ENCODE peak calls at places on chromosomes 3 and 15, in nine cellular contexts. One of them, this sample, is unnamed.

GRCh38 chr3:138850151-138850550 is 15.4 kb upstream of the PIK3CB start:
- DNase-seq in aorta: no peak
- DNase-seq in central memory CD8-positive, alpha-beta T cell: no peak
- DNase-seq in gastrocnemius medialis: no peak
- DNase-seq in left cardiac atrium: peak; percentile 34
- DNase-seq in SW480: no peak
- DNase-seq in effector memory CD8-positive, alpha-beta T cell: no peak
- DNase-seq in stimulated activated CD4-positive, alpha-beta T cell treated with anti-CD3 and anti-CD28 coated beads, TNF-alpha, amount 100 ng/mL, for 4 hours: no peak
- DNase-seq in fibroblast of pulmonary artery: peak; percentile 47
- DNase-seq in this sample: no peak

GRCh38 chr3:131072845-131073244 is 46.2 kb downstream of the NEK11 start:
- DNase-seq in aorta: no peak
- DNase-seq in central memory CD8-positive, alpha-beta T cell: no peak
- DNase-seq in gastrocnemius medialis: peak; percentile 20
- DNase-seq in left cardiac atrium: peak; percentile 20
- DNase-seq in SW480: no peak
- DNase-seq in effector memory CD8-positive, alpha-beta T cell: no peak
- DNase-seq in stimulated activated CD4-positive, alpha-beta T cell treated with anti-CD3 and anti-CD28 coated beads, TNF-alpha, amount 100 ng/mL, for 4 hours: no peak
- DNase-seq in fibroblast of pulmonary artery: peak; percentile 92
- DNase-seq in this sample: no peak

GRCh38 chr15:91055548-91056331 is 33.3 kb upstream of the VPS33B start:
- DNase-seq in aorta: no peak
- DNase-seq in central memory CD8-positive, alpha-beta T cell: no peak
- DNase-seq in gastrocnemius medialis: peak; percentile 56
- DNase-seq in left cardiac atrium: peak; percentile 52
- DNase-seq in SW480: peak; percentile 78
- DNase-seq in effector memory CD8-positive, alpha-beta T cell: peak; percentile 14
- DNase-seq in stimulated activated CD4-positive, alpha-beta T cell treated with anti-CD3 and anti-CD28 coated beads, TNF-alpha, amount 100 ng/mL, for 4 hours: no peak
- DNase-seq in fibroblast of pulmonary artery: peak; percentile 72
- DNase-seq in this sample: no peak

GRCh38 chr3:101988591-101988990 is 139.3 kb downstream of the NFKBIZ start:
- DNase-seq in aorta: no peak
- DNase-seq in central memory CD8-positive, alpha-beta T cell: no peak
- DNase-seq in gastrocnemius medialis: no peak
- DNase-seq in left cardiac atrium: no peak
- DNase-seq in SW480: no peak
- DNase-seq in effector memory CD8-positive, alpha-beta T cell: no peak
- DNase-seq in stimulated activated CD4-positive, alpha-beta T cell treated with anti-CD3 and anti-CD28 coated beads, TNF-alpha, amount 100 ng/mL, for 4 hours: no peak
- DNase-seq in fibroblast of pulmonary artery: no peak
- DNase-seq in this sample: no peak

GRCh38 chr3:42266085-42266484 is at the start of gene CCK:
- DNase-seq in aorta: no peak
- DNase-seq in central memory CD8-positive, alpha-beta T cell: no peak
- DNase-seq in gastrocnemius medialis: no peak
- DNase-seq in left cardiac atrium: no peak
- DNase-seq in SW480: no peak
- DNase-seq in effector memory CD8-positive, alpha-beta T cell: no peak
- DNase-seq in stimulated activated CD4-positive, alpha-beta T cell treated with anti-CD3 and anti-CD28 coated beads, TNF-alpha, amount 100 ng/mL, for 4 hours: no peak
- DNase-seq in fibroblast of pulmonary artery: no peak
- DNase-seq in this sample: no peak

GRCh38 chr3:66592061-66592875 is 91.4 kb upstream of the LRIG1 start:
- DNase-seq in aorta: no peak
- DNase-seq in central memory CD8-positive, alpha-beta T cell: no peak
- DNase-seq in gastrocnemius medialis: no peak
- DNase-seq in left cardiac atrium: no peak
- DNase-seq in SW480: no peak
- DNase-seq in effector memory CD8-positive, alpha-beta T cell: no peak
- DNase-seq in stimulated activated CD4-positive, alpha-beta T cell treated with anti-CD3 and anti-CD28 coated beads, TNF-alpha, amount 100 ng/mL, for 4 hours: no peak
- DNase-seq in fibroblast of pulmonary artery: no peak
- DNase-seq in this sample: no peak

GRCh38 chr3:161372321-161373260 is 1.3 kb upstream of the SPTSSB start:
- DNase-seq in aorta: peak; percentile 35
- DNase-seq in central memory CD8-positive, alpha-beta T cell: no peak
- DNase-seq in gastrocnemius medialis: no peak
- DNase-seq in left cardiac atrium: peak; percentile 23
- DNase-seq in SW480: peak; percentile 15
- DNase-seq in effector memory CD8-positive, alpha-beta T cell: no peak
- DNase-seq in stimulated activated CD4-positive, alpha-beta T cell treated with anti-CD3 and anti-CD28 coated beads, TNF-alpha, amount 100 ng/mL, for 4 hours: peak; percentile 6
- DNase-seq in fibroblast of pulmonary artery: no peak
- DNase-seq in this sample: no peak

GRCh38 chr3:184314363-184314699 is at the start of gene EIF4G1:
- DNase-seq in aorta: peak; percentile 96
- DNase-seq in central memory CD8-positive, alpha-beta T cell: peak; percentile 86
- DNase-seq in gastrocnemius medialis: peak; percentile 94
- DNase-seq in left cardiac atrium: peak; percentile 96
- DNase-seq in SW480: peak; percentile 93
- DNase-seq in effector memory CD8-positive, alpha-beta T cell: peak; percentile 87
- DNase-seq in stimulated activated CD4-positive, alpha-beta T cell treated with anti-CD3 and anti-CD28 coated beads, TNF-alpha, amount 100 ng/mL, for 4 hours: peak; percentile 90
- DNase-seq in fibroblast of pulmonary artery: peak; percentile 96
- DNase-seq in this sample: peak; percentile 80

GRCh38 chr3:149511040-149511626 is 36.6 kb downstream of the TM4SF4 start:
- DNase-seq in aorta: no peak
- DNase-seq in central memory CD8-positive, alpha-beta T cell: no peak
- DNase-seq in gastrocnemius medialis: no peak
- DNase-seq in left cardiac atrium: no peak
- DNase-seq in SW480: no peak
- DNase-seq in effector memory CD8-positive, alpha-beta T cell: no peak
- DNase-seq in stimulated activated CD4-positive, alpha-beta T cell treated with anti-CD3 and anti-CD28 coated beads, TNF-alpha, amount 100 ng/mL, for 4 hours: no peak
- DNase-seq in fibroblast of pulmonary artery: no peak
- DNase-seq in this sample: no peak

GRCh38 chr3:73177827-73178226 is 116.4 kb downstream of the EBLN2 start:
- DNase-seq in aorta: no peak
- DNase-seq in central memory CD8-positive, alpha-beta T cell: no peak
- DNase-seq in gastrocnemius medialis: no peak
- DNase-seq in left cardiac atrium: no peak
- DNase-seq in SW480: no peak
- DNase-seq in effector memory CD8-positive, alpha-beta T cell: no peak
- DNase-seq in stimulated activated CD4-positive, alpha-beta T cell treated with anti-CD3 and anti-CD28 coated beads, TNF-alpha, amount 100 ng/mL, for 4 hours: no peak
- DNase-seq in fibroblast of pulmonary artery: no peak
- DNase-seq in this sample: no peak

GRCh38 chr15:69160976-69161877 is 792 bp downstream of the GLCE start:
- DNase-seq in aorta: peak; percentile 55
- DNase-seq in central memory CD8-positive, alpha-beta T cell: no peak
- DNase-seq in gastrocnemius medialis: no peak
- DNase-seq in left cardiac atrium: peak; percentile 38
- DNase-seq in SW480: peak; percentile 70
- DNase-seq in effector memory CD8-positive, alpha-beta T cell: peak; percentile 4
- DNase-seq in stimulated activated CD4-positive, alpha-beta T cell treated with anti-CD3 and anti-CD28 coated beads, TNF-alpha, amount 100 ng/mL, for 4 hours: peak; percentile 5
- DNase-seq in fibroblast of pulmonary artery: peak; percentile 45
- DNase-seq in this sample: no peak

GRCh38 chr15:22227411-22227810 is 147.1 kb downstream of the OR4M2 start:
- DNase-seq in aorta: no peak
- DNase-seq in central memory CD8-positive, alpha-beta T cell: no peak
- DNase-seq in gastrocnemius medialis: no peak
- DNase-seq in left cardiac atrium: no peak
- DNase-seq in SW480: no peak
- DNase-seq in effector memory CD8-positive, alpha-beta T cell: no peak
- DNase-seq in stimulated activated CD4-positive, alpha-beta T cell treated with anti-CD3 and anti-CD28 coated beads, TNF-alpha, amount 100 ng/mL, for 4 hours: no peak
- DNase-seq in fibroblast of pulmonary artery: no peak
- DNase-seq in this sample: no peak

GRCh38 chr3:10198226-10198625 is 33.5 kb downstream of the IRAK2 start:
- DNase-seq in aorta: no peak
- DNase-seq in central memory CD8-positive, alpha-beta T cell: no peak
- DNase-seq in gastrocnemius medialis: no peak
- DNase-seq in left cardiac atrium: no peak
- DNase-seq in SW480: no peak
- DNase-seq in effector memory CD8-positive, alpha-beta T cell: no peak
- DNase-seq in stimulated activated CD4-positive, alpha-beta T cell treated with anti-CD3 and anti-CD28 coated beads, TNF-alpha, amount 100 ng/mL, for 4 hours: no peak
- DNase-seq in fibroblast of pulmonary artery: no peak
- DNase-seq in this sample: no peak

GRCh38 chr15:88331291-88331690 is 74.8 kb upstream of the NTRK3 start:
- DNase-seq in aorta: no peak
- DNase-seq in central memory CD8-positive, alpha-beta T cell: no peak
- DNase-seq in gastrocnemius medialis: no peak
- DNase-seq in left cardiac atrium: peak; percentile 29
- DNase-seq in SW480: peak; percentile 50
- DNase-seq in effector memory CD8-positive, alpha-beta T cell: no peak
- DNase-seq in stimulated activated CD4-positive, alpha-beta T cell treated with anti-CD3 and anti-CD28 coated beads, TNF-alpha, amount 100 ng/mL, for 4 hours: no peak
- DNase-seq in fibroblast of pulmonary artery: peak; percentile 31
- DNase-seq in this sample: no peak

GRCh38 chr3:31137718-31138465 is 243.4 kb upstream of the GADL1 start:
- DNase-seq in aorta: no peak
- DNase-seq in central memory CD8-positive, alpha-beta T cell: no peak
- DNase-seq in gastrocnemius medialis: no peak
- DNase-seq in left cardiac atrium: no peak
- DNase-seq in SW480: no peak
- DNase-seq in effector memory CD8-positive, alpha-beta T cell: no peak
- DNase-seq in stimulated activated CD4-positive, alpha-beta T cell treated with anti-CD3 and anti-CD28 coated beads, TNF-alpha, amount 100 ng/mL, for 4 hours: no peak
- DNase-seq in fibroblast of pulmonary artery: no peak
- DNase-seq in this sample: no peak

This sample was measured in activated CD4-positive, CD25-positive, alpha-beta regulatory T cell treated with anti-CD3 and anti-CD28 coated beads, Interleukin-2, amount 50 U/mL, for 16 hours.